ENCODE peak calls at places on chromosomes 7 and 10, in six cellular contexts. V is IMR-90, W is right lobe of liver, Y is GM23248, R is heart left ventricle, Z is uterus. S is an unnamed sample. For H3K9me3, the result is how much of the 10 kb centered on the place peaks cover.

GRCh38 chr7:134946260-134946659 is 40.0 kb upstream of the AGBL3 start:
- DNase-seq in V (peak), W (no peak), Y (peak), R (no peak), Z (no peak), S (no peak)

GRCh38 chr7:40640566-40640965 is 505.8 kb downstream of the SUGCT start:
- DNase-seq in V (peak), W (no peak), Y (no peak), R (no peak), Z (no peak), S (no peak)

GRCh38 chr10:30963994-30964930 is 67.4 kb downstream of the ZNF438 start:
- DNase-seq in V (no peak), W (no peak), Y (no peak), R (no peak), Z (no peak), S (no peak)

GRCh38 chr10:102555781-102556328 is 52.1 kb downstream of the SUFU start:
- DNase-seq in V (peak), W (no peak), Y (peak), R (no peak), Z (peak), S (no peak)

GRCh38 chr10:71868192-71868697 is 17.2 kb upstream of the PSAP start:
- DNase-seq in V (peak), W (peak), Y (peak), R (peak), Z (peak), S (no peak)

GRCh38 chr10:90530526-90530925 is 327.3 kb downstream of the HTR7 start:
- DNase-seq in V (no peak), W (no peak), Y (no peak), R (no peak), Z (no peak), S (no peak)

GRCh38 chr7:124764847-124765400 is 668 bp downstream of the GPR37 start:
- DNase-seq in V (peak), W (peak), Y (no peak), R (peak), Z (no peak), S (no peak)

GRCh38 chr10:102660891-102661613 is 16.8 kb downstream of the TRIM8 start:
- DNase-seq in V (peak), W (no peak), Y (peak), R (peak), Z (peak), S (peak)

GRCh38 chr10:133422821-133423771 is 1.3 kb downstream of the SPRN start:
- DNase-seq in V (no peak), W (no peak), Y (peak), R (no peak), Z (no peak), S (no peak)

GRCh38 chr7:45501788-45502187 is 72.4 kb upstream of the ADCY1 start:
- DNase-seq in V (no peak), W (no peak), Y (no peak), R (no peak), Z (no peak), S (no peak)

GRCh38 chr7:98294798-98295382 is 13.4 kb downstream of the BRI3 start:
- DNase-seq in V (peak), W (peak), Y (peak), R (no peak), Z (no peak), S (no peak)

GRCh38 chr7:108311446-108312168 is 144.6 kb downstream of the NRCAM start:
- DNase-seq in V (no peak), W (no peak), Y (peak), R (no peak), Z (no peak), S (no peak)

GRCh38 chr10:22824984-22825383 is 102.9 kb upstream of the ARMC3 start:
- DNase-seq in V (peak), W (no peak), Y (peak), R (no peak), Z (no peak), S (no peak)

GRCh38 chr10:102267748-102268147 is 22.4 kb downstream of the GBF1 start:
- DNase-seq in V (peak), W (no peak), Y (peak), R (no peak), Z (no peak), S (no peak)

GRCh38 chr7:120586561-120586960 is 271.4 kb downstream of the TSPAN12 start:
- DNase-seq in V (no peak), W (no peak), Y (no peak), R (no peak), Z (no peak), S (no peak)

GRCh38 chr10:24097771-24098207 is 111.1 kb upstream of the KIAA1217 start:
- DNase-seq in V (no peak), W (no peak), Y (no peak), R (no peak), Z (no peak), S (no peak)

GRCh38 chr7:5666361-5666760 is 115.1 kb downstream of the RNF216 start:
- DNase-seq in V (no peak), W (no peak), Y (no peak), R (no peak), Z (no peak), S (no peak)

GRCh38 chr10:14032406-14032998 is 298.2 kb downstream of the FRMD4A start:
- DNase-seq in V (no peak), W (no peak), Y (peak), R (no peak), Z (no peak), S (peak)

GRCh38 chr7:130430841-130431713 is 9.7 kb downstream of the CEP41 start:
- DNase-seq in V (peak), W (no peak), Y (peak), R (peak), Z (no peak), S (no peak)

GRCh38 chr10:43408331-43408709 is 666 bp downstream of the HNRNPF start:
- DNase-seq in V (no peak), W (no peak), Y (no peak), R (peak), Z (no peak), S (no peak)

GRCh38 chr10:130737622-130738021 is 573.9 kb downstream of the TCERG1L start:
- DNase-seq in V (no peak), W (peak), Y (peak), R (no peak), Z (no peak), S (no peak)
- H3K9me3 ChIP-seq in V (half or more), W (under half), Y (under half), R (under half), Z (under half), S (under half)

GRCh38 chr7:14430921-14431320 is 441.5 kb upstream of the ETV1 start:
- DNase-seq in V (no peak), W (no peak), Y (no peak), R (no peak), Z (no peak), S (no peak)
- H3K9me3 ChIP-seq in V (under half), W (under half), Y (under half), R (under half), Z (under half), S (under half)

GRCh38 chr7:35780070-35780469 is 20.8 kb upstream of the SEPTIN7 start:
- DNase-seq in V (no peak), W (no peak), Y (no peak), R (no peak), Z (no peak), S (no peak)

GRCh38 chr7:35784332-35784731 is 16.5 kb upstream of the SEPTIN7 start:
- DNase-seq in V (no peak), W (no peak), Y (no peak), R (no peak), Z (no peak), S (no peak)

GRCh38 chr7:35785250-35785649 is 15.6 kb upstream of the SEPTIN7 start:
- DNase-seq in V (no peak), W (no peak), Y (no peak), R (no peak), Z (no peak), S (no peak)

GRCh38 chr7:35781200-35781701 is 19.6 kb upstream of the SEPTIN7 start:
- DNase-seq in V (peak), W (no peak), Y (peak), R (no peak), Z (no peak), S (no peak)

GRCh38 chr7:35781767-35782515 is 18.9 kb upstream of the SEPTIN7 start:
- DNase-seq in V (no peak), W (no peak), Y (no peak), R (no peak), Z (no peak), S (no peak)
- H3K9me3 ChIP-seq in V (under half), W (under half), Y (under half), R (under half), Z (under half), S (under half)

GRCh38 chr7:64978497-64979203 is 12.2 kb downstream of the ZNF117 start:
- DNase-seq in V (no peak), W (no peak), Y (no peak), R (no peak), Z (no peak), S (no peak)
- H3K9me3 ChIP-seq in V (under half), W (under half), Y (under half), R (under half), Z (under half), S (under half)

GRCh38 chr10:10233256-10233655 is 784.4 kb upstream of the CELF2 start:
- DNase-seq in V (no peak), W (no peak), Y (no peak), R (no peak), Z (no peak), S (no peak)
- H3K9me3 ChIP-seq in V (under half), W (under half), Y (under half), R (under half), Z (under half), S (under half)

GRCh38 chr7:64871761-64872160 is 31.3 kb upstream of the ZNF273 start:
- DNase-seq in V (no peak), W (no peak), Y (no peak), R (no peak), Z (no peak), S (no peak)
- H3K9me3 ChIP-seq in V (under half), W (under half), Y (under half), R (under half), Z (under half), S (under half)

GRCh38 chr10:97539523-97540200 is 32.9 kb upstream of the ANKRD2 start:
- DNase-seq in V (peak), W (no peak), Y (peak), R (peak), Z (peak), S (no peak)
- H3K9me3 ChIP-seq in V (under half), W (under half), Y (under half), R (under half), Z (under half), S (under half)

DNA sequence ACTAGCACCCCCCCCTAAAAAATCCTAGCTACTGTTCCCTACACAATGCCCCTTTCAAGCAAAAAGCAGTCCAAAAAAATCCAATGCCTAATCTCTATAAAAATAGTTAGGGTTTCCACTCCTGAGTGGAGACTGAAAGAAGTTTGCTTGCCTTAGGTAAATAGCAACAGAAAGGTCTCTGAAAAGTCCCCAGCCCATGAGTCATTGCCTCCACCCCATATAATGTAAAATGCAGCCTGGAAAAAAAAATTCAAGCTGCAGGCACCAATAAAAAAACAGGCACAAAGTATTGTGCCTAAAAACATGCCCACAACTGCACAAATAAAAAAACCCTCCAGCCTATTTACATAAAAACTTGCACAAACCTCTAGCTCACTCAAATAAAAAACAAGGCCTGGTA is 47.5 kb downstream of the ZNF680 start:
- DNase-seq in V (no peak), W (no peak), Y (no peak), R (no peak), Z (no peak), S (no peak)
- H3K9me3 ChIP-seq in V (under half), W (under half), Y (under half), R (under half), Z (under half), S (under half)

DNA sequence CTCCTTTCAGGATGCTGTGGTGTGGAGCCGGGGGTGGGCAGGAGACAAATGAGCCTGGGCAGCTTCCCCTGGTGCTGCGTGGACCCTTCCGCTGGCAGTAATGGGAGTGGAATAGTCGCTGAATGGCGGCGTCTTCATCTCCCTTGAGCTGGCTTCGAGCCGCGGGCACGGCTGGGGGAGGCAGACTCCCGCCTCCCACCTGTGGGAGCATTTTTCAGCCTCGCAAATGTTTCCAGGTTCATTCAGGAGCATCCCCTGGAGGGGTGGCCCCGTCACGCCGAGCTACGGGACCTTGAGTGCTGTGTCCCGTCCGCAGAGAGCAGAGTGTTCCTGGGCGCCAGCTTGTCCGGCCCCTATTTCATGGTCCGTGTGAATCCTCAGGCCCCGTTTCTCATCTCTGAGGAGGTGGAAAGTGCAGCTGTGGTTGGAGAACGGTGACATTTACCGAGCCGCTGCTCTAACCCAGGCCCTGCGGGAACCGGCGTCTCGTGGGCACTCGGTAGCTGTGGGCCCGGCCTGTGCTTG is 18.1 kb downstream of the FAM20C start:
- DNase-seq in V (no peak), W (no peak), Y (no peak), R (no peak), Z (no peak), S (no peak)
- H3K9me3 ChIP-seq in V (under half), W (under half), Y (under half), R (under half), Z (under half), S (under half)

S was measured in T-helper 17 cell.